ENCODE peak calls at places on chromosomes 4 and X, in seven cellular contexts. One of them, this sample, is unnamed.

GRCh38 chrX:53160297-53160983 is 64.6 kb downstream of the KDM5C start:
- DNase-seq in mesenchymal stem cell: no peak
- DNase-seq in activated naive CD4-positive, alpha-beta T cell treated with anti-CD3 and anti-CD28 coated beads, Interleukin-2, amount 50 U/mL, for 16 hours: no peak
- DNase-seq in HTR-8/SVneo: no peak
- DNase-seq in NCI-H510A: no peak
- DNase-seq in nucleus accumbens: no peak
- DNase-seq in NCI-H345: no peak
- DNase-seq in this sample: no peak

GRCh38 chrX:140440891-140441290 is 64.0 kb downstream of the SOX3 start:
- DNase-seq in NCI-H510A: no peak
- DNase-seq in activated naive CD4-positive, alpha-beta T cell treated with anti-CD3 and anti-CD28 coated beads, Interleukin-2, amount 50 U/mL, for 16 hours: no peak
- DNase-seq in nucleus accumbens: no peak
- DNase-seq in HTR-8/SVneo: no peak
- DNase-seq in mesenchymal stem cell: peak
- DNase-seq in NCI-H345: no peak
- DNase-seq in this sample: no peak

GRCh38 chrX:8760021-8760420 is 28.1 kb upstream of the ANOS1 start:
- DNase-seq in mesenchymal stem cell: no peak
- DNase-seq in nucleus accumbens: no peak
- DNase-seq in HTR-8/SVneo: no peak
- DNase-seq in NCI-H345: no peak
- DNase-seq in NCI-H510A: no peak
- DNase-seq in activated naive CD4-positive, alpha-beta T cell treated with anti-CD3 and anti-CD28 coated beads, Interleukin-2, amount 50 U/mL, for 16 hours: no peak
- DNase-seq in this sample: no peak

GRCh38 chr4:1336079-1336478 is 10.9 kb upstream of the UVSSA start:
- DNase-seq in NCI-H345: no peak
- DNase-seq in nucleus accumbens: no peak
- DNase-seq in NCI-H510A: no peak
- DNase-seq in activated naive CD4-positive, alpha-beta T cell treated with anti-CD3 and anti-CD28 coated beads, Interleukin-2, amount 50 U/mL, for 16 hours: no peak
- DNase-seq in mesenchymal stem cell: peak
- DNase-seq in HTR-8/SVneo: no peak
- DNase-seq in this sample: no peak

GRCh38 chrX:108307408-108308085 is 130.7 kb downstream of the COL4A6 start:
- DNase-seq in activated naive CD4-positive, alpha-beta T cell treated with anti-CD3 and anti-CD28 coated beads, Interleukin-2, amount 50 U/mL, for 16 hours: no peak
- DNase-seq in HTR-8/SVneo: no peak
- DNase-seq in nucleus accumbens: no peak
- DNase-seq in mesenchymal stem cell: no peak
- DNase-seq in NCI-H510A: no peak
- DNase-seq in NCI-H345: no peak
- DNase-seq in this sample: no peak

GRCh38 chrX:34528081-34528480 is 129.0 kb downstream of the TMEM47 start:
- DNase-seq in NCI-H510A: no peak
- DNase-seq in nucleus accumbens: no peak
- DNase-seq in NCI-H345: no peak
- DNase-seq in HTR-8/SVneo: no peak
- DNase-seq in activated naive CD4-positive, alpha-beta T cell treated with anti-CD3 and anti-CD28 coated beads, Interleukin-2, amount 50 U/mL, for 16 hours: no peak
- DNase-seq in mesenchymal stem cell: no peak
- DNase-seq in this sample: peak

GRCh38 chr4:152095701-152096070 is 334.9 kb upstream of the GATB start:
- DNase-seq in NCI-H510A: no peak
- DNase-seq in NCI-H345: no peak
- DNase-seq in HTR-8/SVneo: no peak
- DNase-seq in nucleus accumbens: no peak
- DNase-seq in mesenchymal stem cell: peak
- DNase-seq in activated naive CD4-positive, alpha-beta T cell treated with anti-CD3 and anti-CD28 coated beads, Interleukin-2, amount 50 U/mL, for 16 hours: no peak
- DNase-seq in this sample: no peak

GRCh38 chrX:54358424-54359211 is 772 bp upstream of the WNK3 start:
- DNase-seq in NCI-H345: peak
- DNase-seq in activated naive CD4-positive, alpha-beta T cell treated with anti-CD3 and anti-CD28 coated beads, Interleukin-2, amount 50 U/mL, for 16 hours: peak
- DNase-seq in HTR-8/SVneo: peak
- DNase-seq in mesenchymal stem cell: peak
- DNase-seq in NCI-H510A: peak
- DNase-seq in nucleus accumbens: peak
- DNase-seq in this sample: peak

GRCh38 chr4:88743696-88744095 is 46.1 kb upstream of the NAP1L5 start:
- DNase-seq in mesenchymal stem cell: peak
- DNase-seq in HTR-8/SVneo: no peak
- DNase-seq in activated naive CD4-positive, alpha-beta T cell treated with anti-CD3 and anti-CD28 coated beads, Interleukin-2, amount 50 U/mL, for 16 hours: no peak
- DNase-seq in nucleus accumbens: no peak
- DNase-seq in NCI-H345: no peak
- DNase-seq in NCI-H510A: no peak
- DNase-seq in this sample: no peak

GRCh38 chr4:41693629-41694028 is 54.9 kb downstream of the PHOX2B start:
- DNase-seq in NCI-H510A: no peak
- DNase-seq in nucleus accumbens: no peak
- DNase-seq in activated naive CD4-positive, alpha-beta T cell treated with anti-CD3 and anti-CD28 coated beads, Interleukin-2, amount 50 U/mL, for 16 hours: no peak
- DNase-seq in mesenchymal stem cell: peak
- DNase-seq in HTR-8/SVneo: peak
- DNase-seq in NCI-H345: peak
- DNase-seq in this sample: peak

GRCh38 chrX:68997911-68998310 is 167.3 kb downstream of the PJA1 start:
- DNase-seq in NCI-H345: no peak
- DNase-seq in activated naive CD4-positive, alpha-beta T cell treated with anti-CD3 and anti-CD28 coated beads, Interleukin-2, amount 50 U/mL, for 16 hours: no peak
- DNase-seq in HTR-8/SVneo: no peak
- DNase-seq in nucleus accumbens: no peak
- DNase-seq in NCI-H510A: no peak
- DNase-seq in mesenchymal stem cell: no peak
- DNase-seq in this sample: peak

GRCh38 chr4:55793479-55793878 is 26.1 kb upstream of the EXOC1L start:
- DNase-seq in activated naive CD4-positive, alpha-beta T cell treated with anti-CD3 and anti-CD28 coated beads, Interleukin-2, amount 50 U/mL, for 16 hours: no peak
- DNase-seq in nucleus accumbens: no peak
- DNase-seq in mesenchymal stem cell: no peak
- DNase-seq in NCI-H510A: no peak
- DNase-seq in HTR-8/SVneo: no peak
- DNase-seq in NCI-H345: no peak
- DNase-seq in this sample: no peak

GRCh38 chrX:38859602-38860001 is 58.3 kb downstream of the MID1IP1 start:
- DNase-seq in nucleus accumbens: no peak
- DNase-seq in activated naive CD4-positive, alpha-beta T cell treated with anti-CD3 and anti-CD28 coated beads, Interleukin-2, amount 50 U/mL, for 16 hours: no peak
- DNase-seq in NCI-H510A: no peak
- DNase-seq in mesenchymal stem cell: peak
- DNase-seq in HTR-8/SVneo: no peak
- DNase-seq in NCI-H345: no peak
- DNase-seq in this sample: no peak

GRCh38 chrX:3184176-3184930 is 143.1 kb downstream of the ARSF start:
- DNase-seq in HTR-8/SVneo: peak
- DNase-seq in mesenchymal stem cell: peak
- DNase-seq in activated naive CD4-positive, alpha-beta T cell treated with anti-CD3 and anti-CD28 coated beads, Interleukin-2, amount 50 U/mL, for 16 hours: no peak
- DNase-seq in NCI-H345: no peak
- DNase-seq in nucleus accumbens: no peak
- DNase-seq in NCI-H510A: no peak
- DNase-seq in this sample: no peak

GRCh38 chr4:153541426-153542096 is 75.4 kb downstream of the TMEM131L start:
- DNase-seq in mesenchymal stem cell: peak
- DNase-seq in HTR-8/SVneo: peak
- DNase-seq in activated naive CD4-positive, alpha-beta T cell treated with anti-CD3 and anti-CD28 coated beads, Interleukin-2, amount 50 U/mL, for 16 hours: no peak
- DNase-seq in NCI-H345: no peak
- DNase-seq in NCI-H510A: no peak
- DNase-seq in nucleus accumbens: no peak
- DNase-seq in this sample: no peak

GRCh38 chr4:148431401-148431800 is 10.8 kb downstream of the NR3C2 start:
- DNase-seq in activated naive CD4-positive, alpha-beta T cell treated with anti-CD3 and anti-CD28 coated beads, Interleukin-2, amount 50 U/mL, for 16 hours: no peak
- DNase-seq in NCI-H345: no peak
- DNase-seq in nucleus accumbens: no peak
- DNase-seq in mesenchymal stem cell: no peak
- DNase-seq in HTR-8/SVneo: no peak
- DNase-seq in NCI-H510A: no peak
- DNase-seq in this sample: no peak

This sample was measured in endothelial cell of umbilical vein.